ENCODE peak calls at places on chromosomes 1 and 21, in seven cellular contexts. P, W, C, R, B, L and Z are unnamed samples.

GRCh38 chr1:155126494-155127104 is 1.1 kb upstream of the EFNA1 start:
- DNase-seq in P (peak; percentile 56), W (no peak), C (peak; percentile 28), R (peak; percentile 54), L (peak; percentile 36), B (peak; percentile 14), Z (peak; percentile 34)

GRCh38 chr1:87439821-87440220 is 111.1 kb downstream of the LMO4 start:
- DNase-seq in L (no peak), C (no peak), B (no peak), R (no peak), P (no peak), W (no peak), Z (no peak)

GRCh38 chr1:175968486-175969182 is 225.2 kb upstream of the TNR start:
- DNase-seq in B (peak; percentile 92), L (no peak), R (no peak), P (no peak), W (no peak), C (no peak), Z (no peak)

GRCh38 chr1:17686258-17686657 is 68.9 kb upstream of the ACTL8 start:
- DNase-seq in L (no peak), W (no peak), C (no peak), R (no peak), B (no peak), P (no peak), Z (no peak)

GRCh38 chr1:11794446-11795237 is 11.1 kb downstream of the MTHFR start:
- DNase-seq in C (no peak), W (no peak), P (no peak), B (no peak), R (no peak), L (no peak), Z (no peak)

GRCh38 chr1:203465943-203466342 is 9.7 kb upstream of the PRELP start:
- DNase-seq in C (peak; percentile 9), P (no peak), W (no peak), R (peak; percentile 27), L (no peak), B (no peak), Z (no peak)

GRCh38 chr21:16330340-16331319 is 600.8 kb downstream of the USP25 start:
- DNase-seq in B (peak; percentile 72), P (no peak), W (no peak), R (peak; percentile 88), L (peak; percentile 36), C (peak; percentile 88), Z (peak; percentile 54)

GRCh38 chr1:18182518-18183160 is 75.0 kb downstream of the IGSF21 start:
- DNase-seq in R (no peak), B (peak; percentile 5), W (no peak), P (no peak), L (no peak), C (no peak), Z (no peak)

GRCh38 chr1:86821956-86822355 is 92.0 kb downstream of the SELENOF start:
- DNase-seq in B (no peak), W (no peak), C (no peak), P (no peak), L (no peak), R (no peak), Z (no peak)

GRCh38 chr1:184219414-184219813 is 167.4 kb upstream of the C1orf21 start:
- DNase-seq in B (no peak), C (no peak), R (peak; percentile 11), P (no peak), L (no peak), W (no peak), Z (no peak)

DNA sequence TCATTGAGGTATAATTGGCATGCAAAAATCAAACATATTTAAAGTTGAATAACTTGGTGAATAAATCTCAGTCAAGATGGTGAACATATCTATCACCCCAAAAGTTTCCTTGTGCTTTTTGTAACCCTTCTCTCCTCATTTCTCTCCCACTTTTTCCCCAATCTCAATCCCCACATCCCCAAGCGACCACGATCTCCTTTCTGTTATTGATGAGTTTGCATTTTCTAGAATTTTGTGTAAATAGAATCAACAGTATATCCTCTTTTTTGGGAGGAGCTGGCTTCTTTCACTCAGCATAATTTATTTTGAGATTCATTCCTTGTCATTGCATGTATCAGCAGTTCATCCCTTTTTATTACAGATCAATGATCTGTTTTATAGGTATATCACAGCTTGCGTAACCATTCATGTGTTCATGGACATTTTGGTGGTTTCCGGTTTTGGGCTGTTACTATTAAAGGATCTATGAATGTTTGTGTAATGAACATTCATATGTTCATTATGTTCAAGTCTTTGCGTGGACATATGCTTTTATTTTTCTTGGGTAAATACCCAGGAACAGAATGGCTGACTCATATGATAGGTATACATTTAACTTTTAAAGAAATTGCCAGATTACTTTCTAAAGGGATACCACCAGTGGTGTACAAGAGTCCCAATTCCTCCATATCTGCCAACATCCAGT is 73.9 kb downstream of the SPATA46 start:
- DNase-seq in P (no peak), R (peak; percentile 43), C (peak; percentile 81), W (no peak), L (no peak), B (no peak), Z (no peak)
- H3K4me3 ChIP-seq in P (no peak overlapping the region), R (no peak overlapping the region), C (no peak overlapping the region), W (no peak overlapping the region), L (no peak overlapping the region), B (no peak overlapping the region), Z (no peak overlapping the region)

DNA sequence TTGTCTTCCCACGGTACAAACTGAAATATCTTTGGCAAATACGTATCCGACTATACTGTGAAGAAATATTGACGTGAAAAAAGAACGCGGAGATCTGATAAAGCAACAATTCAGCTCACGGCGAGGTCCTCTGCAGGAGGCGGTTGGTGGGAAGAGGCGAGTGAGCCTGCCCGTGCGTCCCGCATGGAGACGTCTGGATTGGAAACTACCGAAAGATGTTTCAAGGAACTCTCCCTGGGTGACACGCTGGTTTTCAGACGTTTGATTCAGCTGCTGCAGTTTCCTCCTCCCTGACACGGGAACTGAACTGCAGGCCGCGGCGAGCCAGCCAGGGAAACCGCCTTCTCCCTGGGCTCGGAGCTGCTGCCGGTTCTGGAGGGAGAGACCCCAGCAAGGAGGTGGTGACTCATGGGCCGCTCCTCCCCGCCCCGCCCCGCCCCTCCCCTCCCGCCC is 390 bp upstream of the COL6A1 start:
- DNase-seq in B (peak; percentile 93), W (no peak), L (peak; percentile 63), C (peak; percentile 93), P (peak; percentile 73), R (peak; percentile 94), Z (peak; percentile 51)
- H3K4me3 ChIP-seq in B (peak overlapping the region; percentile 62), W (peak overlapping the region; percentile 21), L (peak overlapping the region; percentile 52), C (peak overlapping the region; percentile 45), P (peak overlapping the region; percentile 44), R (peak overlapping the region; percentile 9), Z (peak overlapping the region; percentile 53)

DNA sequence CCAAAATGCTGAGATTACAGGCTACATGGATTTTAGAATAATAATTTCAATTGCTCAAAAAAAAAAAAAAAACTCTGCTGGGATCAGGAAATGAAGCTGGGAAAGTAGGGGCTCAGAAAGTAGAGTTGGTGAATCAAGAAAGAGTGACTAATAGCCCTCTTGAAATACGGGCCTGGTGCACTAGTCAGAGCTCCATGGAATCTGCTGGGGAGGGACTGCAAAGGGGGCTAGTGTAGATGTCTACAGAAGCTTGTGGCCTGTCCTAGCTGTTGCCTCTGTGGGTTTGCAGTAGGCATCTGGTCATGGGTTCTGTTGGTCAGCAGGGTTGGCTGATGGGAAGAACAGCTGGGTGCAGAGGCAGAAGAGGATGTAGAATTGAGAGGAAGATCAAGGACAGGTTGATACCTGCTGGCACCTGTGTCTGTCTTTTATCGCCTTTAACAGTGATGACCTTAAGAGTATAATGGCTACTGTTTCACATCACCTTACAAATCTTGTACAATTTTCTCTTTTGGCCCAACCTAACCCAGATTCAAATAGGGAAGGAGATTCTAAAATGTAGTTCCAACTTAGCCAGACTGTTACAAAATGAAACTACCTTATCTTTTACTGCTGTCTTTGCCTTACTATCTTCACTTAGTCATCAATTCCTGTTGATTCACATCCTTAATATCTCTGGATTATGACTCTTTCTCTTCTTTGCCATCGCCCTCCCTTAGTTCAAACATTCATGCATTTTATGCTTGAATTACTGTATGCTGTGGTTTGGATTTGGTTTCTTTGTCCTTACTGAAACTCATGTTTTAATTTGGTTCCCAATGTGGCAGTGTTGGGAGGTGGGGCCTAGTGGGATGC is 126.2 kb downstream of the GIPC2 start:
- DNase-seq in R (peak; percentile 70), L (no peak), C (peak; percentile 64), B (peak; percentile 46), W (no peak), P (no peak), Z (no peak)
- H3K4me3 ChIP-seq in R (no peak overlapping the region), L (no peak overlapping the region), C (no peak overlapping the region), B (no peak overlapping the region), W (no peak overlapping the region), P (no peak overlapping the region), Z (no peak overlapping the region)

GRCh38 chr1:98053471-98054366 is 132.9 kb upstream of the DPYD start:
- DNase-seq in C (peak; percentile 84), R (peak; percentile 88), L (peak; percentile 63), W (no peak), P (peak; percentile 32), B (peak; percentile 68), Z (peak; percentile 3)

GRCh38 chr1:98054786-98055185 is 134.0 kb upstream of the DPYD start:
- DNase-seq in R (no peak), P (no peak), B (no peak), L (no peak), W (no peak), C (no peak), Z (no peak)

GRCh38 chr1:98056781-98057180 is 135.9 kb upstream of the DPYD start:
- DNase-seq in R (no peak), P (no peak), B (no peak), L (no peak), C (no peak), W (no peak), Z (no peak)

GRCh38 chr1:98055457-98055856 is 134.6 kb upstream of the DPYD start:
- DNase-seq in P (no peak), L (no peak), B (no peak), W (no peak), C (no peak), R (no peak), Z (no peak)

DNA sequence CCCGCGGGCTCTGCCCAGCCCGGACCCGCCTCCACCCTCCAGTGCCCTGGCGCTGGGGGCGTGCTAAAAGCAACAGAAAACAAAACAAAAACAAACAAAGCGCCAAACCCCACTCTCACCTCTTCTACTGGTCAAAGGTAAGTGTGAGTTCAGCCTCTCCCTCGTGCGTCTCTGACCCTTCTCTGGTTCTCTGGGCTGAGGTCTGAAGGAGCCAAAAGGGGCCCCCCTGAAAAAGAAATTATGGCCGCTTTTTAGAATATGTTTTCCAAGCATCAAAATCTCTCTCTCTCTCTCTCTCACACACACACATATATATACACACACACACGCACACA is 133.5 kb upstream of the DPYD start:
- DNase-seq in B (no peak), L (no peak), W (no peak), C (no peak), P (no peak), R (no peak), Z (no peak)
- H3K4me3 ChIP-seq in B (peak overlapping the region; percentile 25), L (no peak overlapping the region), W (no peak overlapping the region), C (peak overlapping the region; percentile 28), P (peak overlapping the region; percentile 58), R (peak overlapping the region; percentile 38), Z (no peak overlapping the region)